ENCODE peak calls at places on chromosomes 3 and 15, in four cellular contexts. S is foreskin keratinocyte; E is activated CD8-positive, alpha-beta memory T cell treated with anti-CD3 and anti-CD28 coated beads, Interleukin-2, amount 10 ng/mL, durations not matched to agents 7 days and 5 days; A is upper lobe of right lung. H is an unnamed sample.

GRCh38 chr3:37256447-37256846 is 82.1 kb upstream of the LRRFIP2 start:
- ATAC-seq in S (peak; percentile 75), E (peak; percentile 49), A (no peak), H (no peak)

GRCh38 chr15:79635897-79636596 is 203.9 kb downstream of the MINAR1 start:
- ATAC-seq in S (no peak), E (no peak), A (no peak), H (no peak)

GRCh38 chr3:125684199-125684598 is 88.9 kb upstream of the OSBPL11 start:
- ATAC-seq in S (no peak), E (no peak), A (peak; percentile 46), H (no peak)

GRCh38 chr3:125022186-125022585 is 33.6 kb downstream of the HEG1 start:
- ATAC-seq in S (no peak), E (peak; percentile 42), A (no peak), H (no peak)

GRCh38 chr3:125154800-125155269 is 57.7 kb downstream of the SLC12A8 start:
- ATAC-seq in S (no peak), E (no peak), A (peak; percentile 13), H (peak; percentile 56)

GRCh38 chr3:177127008-177127407 is 70.3 kb downstream of the TBL1XR1 start:
- ATAC-seq in S (peak; percentile 38), E (no peak), A (no peak), H (no peak)

GRCh38 chr3:183354325-183354831 is 74.0 kb downstream of the MCF2L2 start:
- ATAC-seq in S (no peak), E (no peak), A (no peak), H (no peak)

GRCh38 chr3:30538787-30539186 is 67.6 kb upstream of the TGFBR2 start:
- ATAC-seq in S (peak; percentile 91), E (no peak), A (no peak), H (no peak)

H was measured in stimulated activated memory B cell treated with anti-CD40 and anti-IgM and Interleukin-4, amounts not matched to agents 10 μg/mL and 1 μg/mL and 100 μg/mL, for 72 hours.